ENCODE peak calls at places on chromosomes 6 and 20, in nine cellular contexts. R is fibroblast of mammary gland, O is bronchial epithelial cell, D is fibroblast of pulmonary artery, C is psoas muscle, M is lower leg skin, J is nephron progenitor cell, I is GM20000, Y is mucosa of descending colon. P is an unnamed sample.

GRCh38 chr6:121688974-121689373 is 253.5 kb downstream of the GJA1 start:
- DNase-seq in R (no peak), O (no peak), D (no peak), C (no peak), M (no peak), J (no peak), I (no peak), Y (no peak), P (no peak)

GRCh38 chr6:39203804-39204495 is 25.3 kb downstream of the KCNK5 start:
- DNase-seq in R (no peak), O (peak; percentile 62), D (no peak), C (no peak), M (no peak), J (no peak), I (no peak), Y (peak; percentile 98), P (no peak)

GRCh38 chr20:43960231-43960630 is 45.6 kb downstream of the TOX2 start:
- DNase-seq in R (no peak), O (no peak), D (no peak), C (no peak), M (no peak), J (no peak), I (no peak), Y (no peak), P (no peak)

GRCh38 chr6:3813918-3814317 is 35.3 kb upstream of the FAM50B start:
- DNase-seq in R (no peak), O (no peak), D (no peak), C (no peak), M (no peak), J (no peak), I (no peak), Y (no peak), P (no peak)

GRCh38 chr6:118780728-118781127 is 113.2 kb upstream of the ASF1A start:
- DNase-seq in R (no peak), O (no peak), D (no peak), C (no peak), M (no peak), J (no peak), I (no peak), Y (no peak), P (no peak)

GRCh38 chr6:1636971-1637871 is 27.5 kb downstream of the FOXC1 start:
- DNase-seq in R (no peak), O (peak; percentile 80), D (no peak), C (no peak), M (no peak), J (no peak), I (peak; percentile 26), Y (no peak), P (no peak)

GRCh38 chr6:149454405-149454848 is 30.4 kb downstream of the ZC3H12D start:
- DNase-seq in R (peak; percentile 96), O (peak; percentile 47), D (peak; percentile 98), C (peak; percentile 96), M (peak; percentile 82), J (no peak), I (no peak), Y (peak; percentile 84), P (peak; percentile 97)

GRCh38 chr6:153538491-153538890 is 407.4 kb upstream of the RGS17 start:
- DNase-seq in R (peak; percentile 41), O (peak; percentile 14), D (peak; percentile 53), C (no peak), M (no peak), J (no peak), I (no peak), Y (no peak), P (peak; percentile 32)

GRCh38 chr6:159063549-159063948 is 18.8 kb upstream of the TAGAP start:
- DNase-seq in R (no peak), O (no peak), D (no peak), C (no peak), M (no peak), J (no peak), I (no peak), Y (no peak), P (no peak)

GRCh38 chr6:63683071-63683603 is 47.5 kb downstream of the PHF3 start:
- DNase-seq in R (no peak), O (no peak), D (no peak), C (no peak), M (no peak), J (no peak), I (no peak), Y (no peak), P (no peak)

DNA sequence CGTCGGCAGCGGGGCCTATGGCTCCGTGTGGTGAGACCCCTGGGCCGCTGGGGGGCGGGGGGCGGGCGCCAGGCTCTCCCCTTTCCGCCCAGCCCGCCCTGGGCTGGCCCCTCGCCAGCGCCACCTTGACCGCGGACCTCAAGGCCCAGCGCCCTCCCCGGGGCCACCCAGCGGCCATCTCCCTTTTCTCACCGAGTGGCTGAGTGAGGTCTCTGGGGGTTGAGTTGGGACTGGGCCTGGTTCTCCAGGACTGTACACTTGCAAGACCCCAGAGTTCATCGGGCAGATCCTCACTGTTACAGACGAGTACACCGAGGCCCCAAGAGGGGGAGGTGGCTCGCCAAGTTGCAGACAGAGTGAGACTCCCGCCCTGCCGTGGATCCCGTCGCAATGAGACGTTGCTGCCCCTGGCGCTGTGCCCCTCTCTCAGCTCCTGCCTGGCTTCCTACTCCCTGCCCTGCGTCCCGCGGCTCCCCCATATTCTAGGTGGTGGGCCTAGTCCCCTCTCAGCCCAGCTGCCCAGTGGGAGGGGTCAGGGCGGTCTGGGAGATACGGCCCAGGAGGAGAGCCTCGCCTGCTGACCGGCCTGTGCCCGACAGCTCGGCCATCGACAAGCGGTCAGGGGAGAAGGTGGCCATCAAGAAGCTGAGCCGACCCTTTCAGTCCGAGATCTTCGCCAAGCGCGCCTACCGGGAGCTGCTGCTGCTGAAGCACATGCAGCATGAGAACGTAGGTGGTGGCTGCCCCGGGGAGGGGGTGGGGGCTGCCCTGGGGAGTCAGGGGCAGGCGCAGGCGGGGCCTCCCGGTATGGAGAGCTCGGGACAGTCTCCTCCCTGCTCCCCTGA is 581 bp downstream of the MAPK13 start:
- DNase-seq in R (peak; percentile 17), O (no peak), D (peak; percentile 34), C (peak; percentile 58), M (no peak), J (peak; percentile 44), I (peak; percentile 76), Y (peak; percentile 75), P (peak; percentile 19)
- TF ChIP-seq CTCF in R (no peak), O (peak; percentile 5), D (no peak), C (no peak), M (no peak), J (no peak), I (no peak), Y (no peak), P (no peak)

GRCh38 chr6:18218233-18218632 is 46.1 kb downstream of the DEK start:
- DNase-seq in R (no peak), O (no peak), D (no peak), C (no peak), M (no peak), J (no peak), I (no peak), Y (no peak), P (no peak)

GRCh38 chr6:18214003-18214402 is 50.3 kb downstream of the DEK start:
- DNase-seq in R (no peak), O (no peak), D (no peak), C (no peak), M (no peak), J (no peak), I (peak; percentile 34), Y (no peak), P (no peak)

GRCh38 chr6:18213439-18213838 is 50.9 kb downstream of the DEK start:
- DNase-seq in R (no peak), O (no peak), D (no peak), C (no peak), M (no peak), J (no peak), I (no peak), Y (no peak), P (no peak)

GRCh38 chr6:18216411-18216810 is 47.9 kb downstream of the DEK start:
- DNase-seq in R (peak; percentile 5), O (peak; percentile 63), D (peak; percentile 39), C (no peak), M (no peak), J (no peak), I (no peak), Y (no peak), P (peak; percentile 87)

DNA sequence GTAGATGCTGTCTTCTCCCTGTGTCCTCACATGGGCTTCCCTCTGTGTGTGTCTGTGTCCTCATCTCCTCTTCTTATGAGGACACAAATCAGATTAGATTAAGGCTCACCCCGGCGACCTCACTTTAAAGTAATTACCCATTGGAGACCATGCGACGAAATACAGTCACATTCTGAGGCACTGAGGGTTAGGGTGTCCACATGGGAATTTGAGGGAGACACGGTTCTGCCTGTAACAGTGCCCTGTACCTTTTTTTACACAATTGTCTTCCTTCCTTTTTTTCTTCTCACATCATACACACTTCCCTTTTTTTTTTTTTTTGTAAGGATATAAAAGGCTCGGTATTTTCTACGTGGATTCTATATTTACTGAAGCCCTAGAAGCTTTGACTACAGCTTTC is 48.9 kb downstream of the DEK start:
- DNase-seq in R (no peak), O (no peak), D (no peak), C (no peak), M (no peak), J (no peak), I (no peak), Y (no peak), P (no peak)
- TF ChIP-seq CTCF in R (no peak), O (no peak), D (no peak), C (no peak), M (no peak), J (no peak), I (no peak), Y (no peak), P (no peak)

DNA sequence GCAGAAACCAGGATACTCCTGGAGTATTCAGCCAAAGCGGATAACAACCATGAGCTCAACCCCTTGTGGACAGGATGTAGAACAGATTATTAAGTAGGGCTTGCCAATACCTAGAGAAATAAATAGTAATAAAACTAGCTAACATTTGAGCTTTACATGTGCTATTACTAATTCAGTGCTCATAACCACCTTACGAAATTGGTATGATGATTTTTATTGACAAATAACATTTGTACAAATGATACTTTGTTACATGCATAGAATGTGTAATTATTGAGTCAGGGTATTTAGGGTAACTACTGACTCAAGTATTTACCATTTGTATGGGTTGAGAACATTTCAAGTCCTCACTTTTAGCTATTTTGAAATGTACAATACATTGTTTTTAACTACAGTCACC is 287.9 kb downstream of the CDC5L start:
- DNase-seq in R (peak; percentile 63), O (peak; percentile 99), D (no peak), C (no peak), M (no peak), J (no peak), I (no peak), Y (no peak), P (no peak)
- TF ChIP-seq CTCF in R (no peak), O (peak; percentile 6), D (no peak), C (no peak), M (no peak), J (no peak), I (no peak), Y (no peak), P (no peak)

DNA sequence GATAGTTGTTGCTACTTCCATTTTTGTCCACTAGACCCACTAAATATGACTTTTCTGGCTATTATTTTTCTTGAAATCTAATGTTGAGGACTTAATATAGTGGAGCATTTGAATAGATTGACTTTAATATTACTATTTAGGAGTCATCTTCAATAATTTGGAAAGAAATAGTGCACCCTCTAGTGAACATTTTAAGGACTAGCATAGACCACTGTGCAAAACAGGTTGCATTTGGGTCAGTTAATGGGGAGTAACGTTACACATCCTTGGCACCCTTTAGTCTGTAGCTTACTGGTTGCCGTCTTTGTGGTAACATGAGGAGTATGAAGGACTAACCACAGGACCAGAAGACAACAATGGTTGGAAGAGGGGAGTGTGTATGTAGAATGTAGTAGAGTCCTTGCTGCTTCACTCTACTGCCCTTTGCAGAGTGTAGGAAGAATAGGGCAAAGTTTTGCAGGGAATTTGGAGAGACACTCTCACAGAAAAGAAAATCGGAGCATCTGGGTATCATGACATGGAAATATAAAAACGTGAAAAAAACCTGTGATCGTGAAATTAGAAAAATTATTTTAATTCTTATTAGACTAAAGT is 25.2 kb downstream of the RFPL4B start:
- DNase-seq in R (peak; percentile 68), O (peak; percentile 43), D (peak; percentile 53), C (no peak), M (no peak), J (no peak), I (no peak), Y (no peak), P (peak; percentile 60)
- TF ChIP-seq CTCF in R (peak; percentile 61), O (peak; percentile 34), D (peak; percentile 65), C (peak; percentile 31), M (no peak), J (peak; percentile 33), I (no peak), Y (no peak), P (peak; percentile 59)